ENCODE peak calls at places on chromosomes 3 and 15, in seven cellular contexts. B, W, M, O, D, C and K are unnamed samples.

GRCh38 chr3:99634881-99635280 is 3.5 kb upstream of the COL8A1 start:
- DNase-seq in B (no peak), W (no peak), M (no peak), O (peak; percentile 19), D (no peak), C (no peak), K (no peak)

GRCh38 chr15:34613997-34614396 is 30.5 kb upstream of the GOLGA8B start:
- DNase-seq in B (no peak), W (no peak), M (no peak), O (no peak), D (no peak), C (no peak), K (no peak)

GRCh38 chr15:88348579-88349255 is 92.2 kb upstream of the NTRK3 start:
- DNase-seq in B (no peak), W (no peak), M (no peak), O (no peak), D (no peak), C (no peak), K (no peak)

GRCh38 chr3:57112206-57112605 is 51.7 kb downstream of the SPATA12 start:
- DNase-seq in B (peak; percentile 16), W (peak; percentile 3), M (peak; percentile 52), O (no peak), D (no peak), C (no peak), K (peak; percentile 13)

GRCh38 chr3:190903156-190903555 is 40.7 kb upstream of the GMNC start:
- DNase-seq in B (no peak), W (no peak), M (no peak), O (no peak), D (no peak), C (no peak), K (no peak)

GRCh38 chr3:151553873-151554272 is 93.0 kb upstream of the IGSF10 start:
- DNase-seq in B (no peak), W (no peak), M (no peak), O (no peak), D (no peak), C (no peak), K (no peak)

GRCh38 chr3:11601446-11602241 is 42.1 kb downstream of the VGLL4 start:
- DNase-seq in B (no peak), W (peak; percentile 24), M (peak; percentile 50), O (peak; percentile 51), D (no peak), C (no peak), K (no peak)

GRCh38 chr15:84840741-84841429 is 23.7 kb downstream of the ALPK3 start:
- DNase-seq in B (peak; percentile 89), W (no peak), M (peak; percentile 22), O (no peak), D (peak; percentile 73), C (no peak), K (peak; percentile 51)

GRCh38 chr15:85403745-85404144 is 23.3 kb downstream of the AKAP13 start:
- DNase-seq in B (no peak), W (no peak), M (no peak), O (no peak), D (no peak), C (no peak), K (no peak)

GRCh38 chr3:5017953-5018531 is 38.8 kb downstream of the BHLHE40 start:
- DNase-seq in B (peak; percentile 64), W (peak; percentile 53), M (no peak), O (peak; percentile 64), D (no peak), C (no peak), K (no peak)

GRCh38 chr3:143109861-143110260 is 9.7 kb upstream of the CHST2 start:
- DNase-seq in B (no peak), W (no peak), M (no peak), O (no peak), D (no peak), C (no peak), K (no peak)

GRCh38 chr3:10248984-10249748 is 907 bp downstream of the TATDN2 start:
- DNase-seq in B (peak; percentile 28), W (peak; percentile 58), M (peak; percentile 43), O (peak; percentile 11), D (peak; percentile 32), C (peak; percentile 26), K (no peak)

GRCh38 chr3:149299938-149300791 is 33.3 kb downstream of the TM4SF18 start:
- DNase-seq in B (peak; percentile 82), W (no peak), M (no peak), O (peak; percentile 98), D (peak; percentile 51), C (no peak), K (peak; percentile 94)

GRCh38 chr3:57017481-57017880 is 43.0 kb upstream of the SPATA12 start:
- DNase-seq in B (peak; percentile 8), W (no peak), M (no peak), O (peak; percentile 71), D (no peak), C (no peak), K (peak; percentile 24)

GRCh38 chr3:99475229-99475628 is 163.2 kb upstream of the COL8A1 start:
- DNase-seq in B (no peak), W (no peak), M (no peak), O (no peak), D (no peak), C (no peak), K (no peak)

GRCh38 chr3:12995389-12996180 is 77.6 kb downstream of the IQSEC1 start:
- DNase-seq in B (no peak), W (no peak), M (no peak), O (no peak), D (no peak), C (no peak), K (peak; percentile 49)

GRCh38 chr3:119885746-119886530 is 104.0 kb downstream of the NR1I2 start:
- DNase-seq in B (no peak), W (peak; percentile 12), M (no peak), O (no peak), D (no peak), C (no peak), K (no peak)

GRCh38 chr3:183370391-183370790 is 58.0 kb downstream of the MCF2L2 start:
- DNase-seq in B (no peak), W (no peak), M (no peak), O (peak; percentile 10), D (no peak), C (no peak), K (no peak)

GRCh38 chr3:140388525-140388924 is 289.3 kb upstream of the TRIM42 start:
- DNase-seq in B (no peak), W (no peak), M (no peak), O (no peak), D (no peak), C (no peak), K (no peak)

GRCh38 chr3:20511863-20512262 is 325.9 kb upstream of the SGO1 start:
- DNase-seq in B (peak; percentile 12), W (peak; percentile 10), M (peak; percentile 59), O (peak; percentile 76), D (peak; percentile 38), C (no peak), K (peak; percentile 43)

GRCh38 chr15:69181419-69181818 is 21.0 kb downstream of the GLCE start:
- DNase-seq in B (no peak), W (no peak), M (no peak), O (no peak), D (no peak), C (no peak), K (no peak)

GRCh38 chr15:41597787-41598186 is 38.8 kb downstream of the TYRO3 start:
- DNase-seq in B (no peak), W (no peak), M (no peak), O (no peak), D (no peak), C (no peak), K (no peak)

GRCh38 chr3:67382551-67382950 is 271.9 kb downstream of the SUCLG2 start:
- DNase-seq in B (no peak), W (no peak), M (no peak), O (no peak), D (no peak), C (no peak), K (no peak)